ENCODE peak calls at places on chromosomes 4 and X, in seven cellular contexts. A is esophagus squamous epithelium, L is cardiac fibroblast, O is WTC11, W is fibroblast of pulmonary artery, M is PC-3, J is prostate gland. X is an unnamed sample.

GRCh38 chr4:138835833-138836521 is 179.6 kb upstream of the NOCT start:
- DNase-seq in A (no peak), L (peak; percentile 29), O (no peak), W (peak; percentile 41), M (peak; percentile 63), J (no peak), X (no peak)

GRCh38 chr4:140995058-140995457 is 138.2 kb downstream of the RNF150 start:
- DNase-seq in A (no peak), L (peak; percentile 9), O (no peak), W (peak; percentile 4), M (no peak), J (no peak), X (no peak)

GRCh38 chr4:8538703-8539567 is 41.3 kb upstream of the GPR78 start:
- DNase-seq in A (no peak), L (no peak), O (no peak), W (peak; percentile 26), M (peak; percentile 96), J (no peak), X (no peak)

GRCh38 chrX:52424658-52425057 is 55.8 kb downstream of the XAGE2 start:
- DNase-seq in A (no peak), L (peak; percentile 0), O (no peak), W (peak; percentile 1), M (peak; percentile 63), J (no peak), X (no peak)

GRCh38 chr4:83285022-83285387 is 407 bp upstream of the COQ2 start:
- DNase-seq in A (no peak), L (peak; percentile 78), O (no peak), W (peak; percentile 73), M (peak; percentile 8), J (no peak), X (no peak)

GRCh38 chr4:181661090-181661489 is 582.1 kb upstream of the TENM3 start:
- DNase-seq in A (no peak), L (peak; percentile 57), O (no peak), W (peak; percentile 57), M (no peak), J (no peak), X (no peak)

GRCh38 chr4:108555701-108556100 is 64.7 kb upstream of the RPL34 start:
- DNase-seq in A (no peak), L (no peak), O (no peak), W (no peak), M (no peak), J (no peak), X (no peak)

GRCh38 chr4:111671756-111672155 is 473.5 kb upstream of the FAM241A start:
- DNase-seq in A (no peak), L (no peak), O (no peak), W (no peak), M (no peak), J (no peak), X (no peak)

GRCh38 chrX:145405012-145405411 is 157.7 kb downstream of the SPANXN1 start:
- DNase-seq in A (no peak), L (peak; percentile 6), O (no peak), W (peak; percentile 7), M (peak; percentile 62), J (no peak), X (no peak)

GRCh38 chr4:106676173-106676921 is 307.8 kb upstream of the GIMD1 start:
- DNase-seq in A (no peak), L (peak; percentile 5), O (no peak), W (peak; percentile 65), M (no peak), J (no peak), X (no peak)

GRCh38 chrX:44432641-44433040 is 89.2 kb upstream of the EFHC2 start:
- DNase-seq in A (no peak), L (peak; percentile 50), O (no peak), W (peak; percentile 35), M (peak; percentile 61), J (peak; percentile 12), X (no peak)

GRCh38 chr4:10192331-10192730 is 75.7 kb upstream of the WDR1 start:
- DNase-seq in A (no peak), L (no peak), O (no peak), W (no peak), M (no peak), J (no peak), X (no peak)

GRCh38 chr4:41505161-41505653 is 32.8 kb upstream of the LIMCH1 start:
- DNase-seq in A (no peak), L (peak; percentile 20), O (no peak), W (peak; percentile 20), M (peak; percentile 5), J (no peak), X (no peak)

GRCh38 chr4:7430368-7430964 is 4.3 kb downstream of the PSAPL1 start:
- DNase-seq in A (no peak), L (no peak), O (peak; percentile 63), W (no peak), M (peak; percentile 39), J (no peak), X (no peak)

GRCh38 chr4:140654516-140654855 is 85.7 kb upstream of the UCP1 start:
- DNase-seq in A (no peak), L (peak; percentile 29), O (no peak), W (peak; percentile 30), M (no peak), J (no peak), X (no peak)

GRCh38 chrX:12978205-12979010 is 3.5 kb downstream of the TMSB4X start:
- DNase-seq in A (peak; percentile 14), L (peak; percentile 88), O (peak; percentile 26), W (peak; percentile 85), M (peak; percentile 48), J (no peak), X (no peak)

GRCh38 chr4:160864253-160864652 is 1299.5 kb downstream of the FSTL5 start:
- DNase-seq in A (no peak), L (no peak), O (no peak), W (no peak), M (peak; percentile 47), J (no peak), X (no peak)

GRCh38 chr4:113293043-113293560 is 243.6 kb downstream of the ANK2 start:
- DNase-seq in A (no peak), L (peak; percentile 82), O (no peak), W (peak; percentile 78), M (no peak), J (no peak), X (no peak)

GRCh38 chrX:51893931-51894696 is 691 bp downstream of the MAGED1 start:
- DNase-seq in A (no peak), L (peak; percentile 54), O (peak; percentile 22), W (peak; percentile 41), M (peak; percentile 25), J (no peak), X (peak; percentile 23)

GRCh38 chrX:116285506-116285905 is 115.0 kb downstream of the AGTR2 start:
- DNase-seq in A (no peak), L (no peak), O (no peak), W (peak; percentile 46), M (peak; percentile 58), J (no peak), X (no peak)

GRCh38 chrX:17082831-17083230 is 136.4 kb downstream of the REPS2 start:
- DNase-seq in A (no peak), L (no peak), O (no peak), W (no peak), M (peak; percentile 61), J (no peak), X (no peak)
- TF ChIP-seq CTCF in A (peak; percentile 6), L (no peak), O (no peak), W (no peak), M (no peak), J (no peak), X (no peak)

GRCh38 chr4:76426272-76426671 is 5.3 kb upstream of the CCDC158 start:
- DNase-seq in A (no peak), L (peak; percentile 22), O (no peak), W (no peak), M (peak; percentile 22), J (no peak), X (no peak)
- TF ChIP-seq CTCF in A (no peak), L (no peak), O (no peak), W (peak; percentile 28), M (peak; percentile 48), J (no peak), X (no peak)

DNA sequence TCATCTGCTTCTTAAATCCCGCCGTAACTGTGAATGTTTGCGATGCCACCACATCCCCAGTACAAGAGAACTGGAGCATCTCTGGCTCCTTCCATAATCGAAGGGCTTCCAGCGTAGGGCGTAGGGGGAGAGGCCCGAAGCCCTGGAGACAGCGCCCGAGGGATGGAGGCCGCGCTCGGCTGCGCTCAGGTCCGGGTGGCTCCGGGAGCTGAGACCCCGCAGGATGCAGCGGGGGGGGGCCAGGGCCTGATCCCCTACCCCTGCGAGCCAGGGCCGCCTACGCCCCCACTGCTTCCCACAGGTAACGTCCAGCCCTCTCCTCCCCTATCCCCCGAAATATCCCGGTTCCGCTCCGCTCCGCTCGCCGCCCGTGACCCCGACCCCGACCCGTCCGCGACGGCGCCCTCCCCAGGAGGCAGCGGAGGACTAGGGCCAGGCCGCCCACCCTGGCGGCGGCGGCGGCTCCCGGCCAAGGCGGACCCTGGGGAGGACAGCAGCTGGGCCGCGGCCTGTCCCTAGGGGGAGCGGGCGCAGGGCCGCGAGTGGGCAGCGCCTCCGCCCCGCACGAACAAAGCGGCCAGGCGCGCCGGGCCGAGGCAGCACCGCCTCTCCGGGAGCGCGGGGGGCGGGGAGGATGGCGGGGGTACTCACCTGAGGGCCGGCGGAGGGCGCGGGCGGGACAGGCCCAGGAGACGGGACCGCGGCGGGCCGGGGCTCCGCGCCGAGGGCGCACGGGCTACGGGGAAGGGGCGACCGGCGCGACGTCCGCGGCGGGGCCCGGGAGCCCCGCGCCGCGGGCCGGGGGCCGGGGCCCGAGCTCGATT is 720 bp downstream of the WDFY3 start:
- DNase-seq in A (no peak), L (peak; percentile 43), O (peak; percentile 69), W (peak; percentile 39), M (peak; percentile 26), J (peak; percentile 20), X (no peak)
- TF ChIP-seq CTCF in A (no peak), L (no peak), O (no peak), W (no peak), M (no peak), J (no peak), X (no peak)

GRCh38 chrX:153653556-153653955 is 6.6 kb downstream of the DUSP9 start:
- DNase-seq in A (no peak), L (no peak), O (no peak), W (no peak), M (no peak), J (no peak), X (no peak)

GRCh38 chrX:153649178-153649914 is 2.3 kb downstream of the DUSP9 start:
- DNase-seq in A (no peak), L (peak; percentile 24), O (peak; percentile 73), W (no peak), M (peak; percentile 26), J (no peak), X (no peak)

GRCh38 chrX:153649915-153650782 is 3.1 kb downstream of the DUSP9 start:
- DNase-seq in A (no peak), L (no peak), O (no peak), W (no peak), M (no peak), J (no peak), X (no peak)

GRCh38 chrX:153650959-153651358 is 4.0 kb downstream of the DUSP9 start:
- DNase-seq in A (no peak), L (no peak), O (no peak), W (no peak), M (no peak), J (no peak), X (no peak)

DNA sequence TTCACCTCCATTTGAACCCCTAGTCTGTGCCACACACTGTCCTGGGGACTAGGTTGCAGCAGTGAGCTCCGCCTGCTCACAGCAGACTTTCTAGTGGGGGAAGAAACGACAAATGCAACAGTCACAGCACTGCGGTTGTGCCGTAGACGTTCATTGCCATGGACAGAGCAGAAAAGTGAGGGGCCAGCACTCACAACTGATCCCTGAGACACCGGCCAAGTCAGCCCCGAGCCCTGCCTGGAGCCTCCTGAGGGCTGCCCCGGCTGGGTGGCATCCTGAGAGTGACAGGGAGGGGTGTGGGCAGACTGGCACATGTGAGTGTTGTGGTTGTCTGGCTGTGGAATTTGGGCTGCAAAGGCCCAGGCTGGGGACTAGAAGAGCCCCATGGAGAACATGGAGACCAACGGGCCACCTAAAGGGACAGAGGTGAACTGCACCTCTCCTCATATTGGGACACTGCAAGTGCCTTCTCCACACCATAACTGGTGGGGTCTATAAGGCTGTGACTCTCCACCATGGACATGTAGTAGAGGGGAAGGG is 4.6 kb downstream of the DUSP9 start:
- DNase-seq in A (no peak), L (no peak), O (no peak), W (no peak), M (peak; percentile 35), J (no peak), X (no peak)
- TF ChIP-seq CTCF in A (peak; percentile 36), L (peak; percentile 29), O (no peak), W (peak; percentile 21), M (peak; percentile 48), J (no peak), X (no peak)

X was measured in activated B cell treated with CpG ODN at 0.5 μM for 24 hours.